ENCODE peak calls at places on chromosome 1, in five cellular contexts. B is left lung, H is heart left ventricle, K is ascending aorta, V is mesendoderm. T is an unnamed sample.
A peak's percentile ranks its signal among the peaks of the same experiment; 100 is the strongest.

GRCh38 chr1:18139198-18139981 is 31.8 kb downstream of the IGSF21 start:
- DNase-seq in H (no peak), K (no peak), B (no peak), V (no peak), T (no peak)

GRCh38 chr1:84436907-84437667 is 38.8 kb downstream of the DNASE2B start:
- DNase-seq in V (no peak), K (no peak), H (no peak), B (no peak), T (no peak)

GRCh38 chr1:29716306-29716705 is 480.0 kb downstream of the PTPRU start:
- DNase-seq in K (no peak), V (no peak), H (no peak), B (no peak), T (no peak)

GRCh38 chr1:230542054-230542453 is 100.2 kb upstream of the COG2 start:
- DNase-seq in K (no peak), B (no peak), H (no peak), V (no peak), T (no peak)

GRCh38 chr1:68812295-68812694 is 315.4 kb upstream of the DEPDC1 start:
- DNase-seq in V (no peak), H (no peak), K (no peak), B (no peak), T (no peak)

GRCh38 chr1:183238071-183238470 is 52.0 kb downstream of the LAMC2 start:
- DNase-seq in K (no peak), B (no peak), V (no peak), H (no peak), T (no peak)

GRCh38 chr1:161491472-161491871 is 13.8 kb upstream of the FCGR2A start:
- DNase-seq in V (no peak), B (no peak), H (no peak), K (no peak), T (no peak)

GRCh38 chr1:11068556-11069232 is 8.9 kb upstream of the SRM start:
- DNase-seq in V (no peak), B (no peak), H (no peak), K (no peak), T (peak; percentile 6)

GRCh38 chr1:232462200-232462599 is 167.7 kb downstream of the SIPA1L2 start:
- DNase-seq in K (no peak), V (peak; percentile 50), B (no peak), H (no peak), T (no peak)

DNA sequence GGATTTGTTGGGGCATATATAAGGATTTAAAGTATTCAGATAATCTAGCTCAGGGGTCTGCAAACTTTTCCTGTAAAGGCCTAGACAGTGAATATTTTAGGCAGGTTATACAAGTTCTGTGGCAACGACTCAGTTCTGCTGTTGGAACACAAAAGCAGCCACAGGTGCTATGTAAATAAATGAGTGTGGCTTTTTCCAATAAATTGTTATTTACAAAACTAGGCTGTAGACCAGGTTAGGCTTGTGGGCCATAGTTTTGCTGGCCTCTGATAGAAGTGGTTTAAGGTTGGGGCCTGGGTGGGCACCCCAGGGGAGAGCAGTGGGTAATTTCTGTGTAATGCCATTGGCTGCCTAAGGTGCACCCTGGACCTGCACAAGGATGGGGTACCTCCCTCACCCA is 16.9 kb upstream of the IGFN1 start:
- DNase-seq in H (no peak), K (no peak), B (no peak), V (no peak), T (no peak)
- H3K27me3 ChIP-seq in H (no peaks in the 10 kb centered on the region), K (no peaks in the 10 kb centered on the region), B (no peaks in the 10 kb centered on the region), V (no peaks in the 10 kb centered on the region), T (no peaks in the 10 kb centered on the region)

DNA sequence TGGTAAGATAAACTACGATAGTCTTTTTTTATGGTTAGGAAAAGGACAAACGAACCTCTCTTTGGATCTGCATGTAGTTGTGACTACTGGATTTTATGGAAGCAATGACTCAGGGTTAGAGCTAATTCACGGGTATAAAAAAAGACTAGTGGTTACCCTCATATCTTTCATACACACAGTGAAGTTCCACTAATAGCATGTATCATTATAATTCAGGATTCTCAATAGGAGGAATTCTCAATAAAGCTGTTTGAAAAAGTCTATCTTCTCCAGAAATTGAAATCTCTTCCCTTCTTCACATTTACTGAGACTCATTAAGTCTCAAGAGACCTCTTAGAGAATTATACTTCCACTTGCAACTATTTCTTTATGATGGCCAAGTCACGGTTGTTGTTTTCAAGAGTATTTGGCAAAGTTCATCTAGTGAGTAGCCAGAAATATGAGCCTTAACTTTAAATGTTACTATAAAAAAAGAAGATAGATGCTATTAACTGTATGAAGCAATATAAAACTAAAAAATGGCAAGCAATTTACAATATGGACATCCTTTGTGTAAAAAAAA is 28.8 kb downstream of the ARNT start:
- DNase-seq in H (no peak), V (no peak), B (no peak), K (no peak), T (no peak)
- H3K36me3 ChIP-seq in H (peaks cover 67% of the 10 kb centered on the region), V (peaks cover 2% of the 10 kb centered on the region), B (peaks cover 37% of the 10 kb centered on the region), K (peaks cover 35% of the 10 kb centered on the region), T (peaks cover 16% of the 10 kb centered on the region)

GRCh38 chr1:110603058-110603457 is 3.1 kb downstream of the KCNA2 start:
- DNase-seq in H (no peak), V (no peak), B (no peak), K (no peak), T (no peak)
- H3K27me3 ChIP-seq in H (peaks cover 43% of the 10 kb centered on the region), V (peaks cover 14% of the 10 kb centered on the region), B (peaks cover 39% of the 10 kb centered on the region), K (no peaks in the 10 kb centered on the region), T (peaks cover 38% of the 10 kb centered on the region)

GRCh38 chr1:177442580-177442979 is 271.8 kb downstream of the BRINP2 start:
- DNase-seq in K (no peak), V (no peak), H (no peak), B (no peak), T (no peak)

GRCh38 chr1:177439301-177439700 is 268.5 kb downstream of the BRINP2 start:
- DNase-seq in B (no peak), K (no peak), H (no peak), V (no peak), T (no peak)

GRCh38 chr1:177444997-177445746 is 274.4 kb downstream of the BRINP2 start:
- DNase-seq in K (no peak), V (no peak), H (no peak), B (no peak), T (no peak)

GRCh38 chr1:177440821-177441220 is 270.1 kb downstream of the BRINP2 start:
- DNase-seq in H (no peak), K (no peak), V (no peak), B (no peak), T (no peak)

DNA sequence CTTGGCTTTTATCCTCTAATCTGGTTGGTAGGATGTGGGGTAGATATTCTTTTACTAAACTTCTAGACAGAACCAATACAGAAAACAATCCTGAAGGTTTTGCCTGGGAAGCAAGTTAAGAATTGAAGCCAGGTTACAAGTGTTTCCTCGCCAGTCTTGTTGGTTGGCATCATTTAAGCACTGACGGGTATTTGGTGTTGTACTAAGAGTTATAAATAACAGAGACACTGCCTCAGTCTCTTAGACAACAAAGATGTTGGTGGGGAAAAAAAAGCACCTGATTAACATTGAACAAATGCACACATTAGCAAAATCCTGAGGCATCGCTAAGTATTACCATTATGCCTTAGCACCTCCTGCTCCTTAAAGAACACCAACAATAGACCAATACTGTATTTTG is 272.2 kb downstream of the BRINP2 start:
- DNase-seq in B (no peak), V (no peak), H (no peak), K (no peak), T (no peak)
- H3K36me3 ChIP-seq in B (no peaks in the 10 kb centered on the region), V (no peaks in the 10 kb centered on the region), H (no peaks in the 10 kb centered on the region), K (no peaks in the 10 kb centered on the region), T (no peaks in the 10 kb centered on the region)

GRCh38 chr1:47507921-47508894 is 70.4 kb downstream of the FOXD2 start:
- DNase-seq in V (peak; percentile 49), B (no peak), H (no peak), K (no peak), T (peak; percentile 29)

GRCh38 chr1:47507140-47507539 is 69.3 kb downstream of the FOXD2 start:
- DNase-seq in H (no peak), B (no peak), K (no peak), V (no peak), T (no peak)

GRCh38 chr1:47511825-47512224 is 74.0 kb downstream of the FOXD2 start:
- DNase-seq in B (no peak), H (no peak), V (no peak), K (no peak), T (no peak)

GRCh38 chr1:47510282-47510811 is 72.5 kb downstream of the FOXD2 start:
- DNase-seq in V (no peak), K (no peak), B (no peak), H (no peak), T (no peak)

GRCh38 chr1:47508900-47509488 is 71.2 kb downstream of the FOXD2 start:
- DNase-seq in H (no peak), K (no peak), V (peak; percentile 31), B (no peak), T (no peak)
- H3K27me3 ChIP-seq in H (peaks cover 74% of the 10 kb centered on the region), K (no peaks in the 10 kb centered on the region), V (peaks cover 14% of the 10 kb centered on the region), B (peaks cover 16% of the 10 kb centered on the region), T (peaks cover 7% of the 10 kb centered on the region)

GRCh38 chr1:93694039-93694438 is 12.4 kb upstream of the BCAR3 start:
- DNase-seq in K (peak; percentile 59), B (no peak), H (peak; percentile 56), V (no peak), T (no peak)

GRCh38 chr1:93692001-93692400 is 10.4 kb upstream of the BCAR3 start:
- DNase-seq in B (no peak), H (no peak), K (no peak), V (no peak), T (no peak)

GRCh38 chr1:93692983-93693591 is 11.4 kb upstream of the BCAR3 start:
- DNase-seq in V (peak; percentile 34), H (no peak), B (peak; percentile 61), K (no peak), T (no peak)

GRCh38 chr1:93690921-93691789 is 9.5 kb upstream of the BCAR3 start:
- DNase-seq in B (no peak), V (peak; percentile 45), H (no peak), K (no peak), T (no peak)

GRCh38 chr1:93692451-93692861 is 10.8 kb upstream of the BCAR3 start:
- DNase-seq in K (no peak), B (no peak), H (no peak), V (no peak), T (no peak)
- H3K36me3 ChIP-seq in K (no peaks in the 10 kb centered on the region), B (no peaks in the 10 kb centered on the region), H (no peaks in the 10 kb centered on the region), V (no peaks in the 10 kb centered on the region), T (no peaks in the 10 kb centered on the region)

GRCh38 chr1:37038703-37039093 is 4.4 kb upstream of the GRIK3 start:
- DNase-seq in B (no peak), H (no peak), V (no peak), K (no peak), T (no peak)
- H3K27me3 ChIP-seq in B (peaks cover 51% of the 10 kb centered on the region), H (peaks cover 82% of the 10 kb centered on the region), V (peaks cover 6% of the 10 kb centered on the region), K (peaks cover 9% of the 10 kb centered on the region), T (peaks cover 66% of the 10 kb centered on the region)

DNA sequence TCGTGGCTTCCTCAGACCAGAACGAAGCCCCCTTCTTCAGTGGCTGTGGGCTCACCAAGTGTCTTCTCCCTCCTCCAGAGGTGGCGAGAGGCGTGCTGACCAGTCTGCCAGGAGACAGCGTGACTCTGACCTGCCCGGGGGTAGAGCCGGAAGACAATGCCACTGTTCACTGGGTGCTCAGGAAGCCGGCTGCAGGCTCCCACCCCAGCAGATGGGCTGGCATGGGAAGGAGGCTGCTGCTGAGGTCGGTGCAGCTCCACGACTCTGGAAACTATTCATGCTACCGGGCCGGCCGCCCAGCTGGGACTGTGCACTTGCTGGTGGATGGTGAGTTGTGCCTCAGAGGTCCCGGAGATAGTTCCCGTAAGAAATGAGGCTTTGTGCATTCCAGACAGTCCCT is 24.0 kb downstream of the IL6R start:
- DNase-seq in V (no peak), H (peak; percentile 47), B (no peak), K (no peak), T (no peak)
- H3K36me3 ChIP-seq in V (no peaks in the 10 kb centered on the region), H (peaks cover 5% of the 10 kb centered on the region), B (peaks cover 28% of the 10 kb centered on the region), K (no peaks in the 10 kb centered on the region), T (no peaks in the 10 kb centered on the region)

T was measured in adrenal gland.